ENCODE peak calls at places on chromosomes 1 and 21, in four cellular contexts. One of them, this sample, is unnamed.

GRCh38 chr1:48061162-48062136 is 64.3 kb upstream of the TRABD2B start:
- DNase-seq in astrocyte of the cerebellum: peak; percentile 13
- DNase-seq in stimulated activated CD4-positive, alpha-beta T cell treated with anti-CD3 and anti-CD28 coated beads, Interleukin-12 subunit alpha, Interleukin-12 subunit beta, amount 100 ng/mL, for 4 hours: no peak
- DNase-seq in NCI-H1092: no peak
- DNase-seq in this sample: peak; percentile 65

GRCh38 chr1:230176871-230177411 is 109.9 kb downstream of the GALNT2 start:
- DNase-seq in astrocyte of the cerebellum: no peak
- DNase-seq in NCI-H1092: peak; percentile 89
- DNase-seq in stimulated activated CD4-positive, alpha-beta T cell treated with anti-CD3 and anti-CD28 coated beads, Interleukin-12 subunit alpha, Interleukin-12 subunit beta, amount 100 ng/mL, for 4 hours: no peak
- DNase-seq in this sample: peak; percentile 79

GRCh38 chr1:210373878-210374599 is 45.3 kb downstream of the HHAT start:
- DNase-seq in NCI-H1092: no peak
- DNase-seq in astrocyte of the cerebellum: peak; percentile 90
- DNase-seq in stimulated activated CD4-positive, alpha-beta T cell treated with anti-CD3 and anti-CD28 coated beads, Interleukin-12 subunit alpha, Interleukin-12 subunit beta, amount 100 ng/mL, for 4 hours: peak; percentile 53
- DNase-seq in this sample: no peak

GRCh38 chr1:16054598-16055540 is 11.3 kb downstream of the CLCNKB start:
- DNase-seq in NCI-H1092: no peak
- DNase-seq in stimulated activated CD4-positive, alpha-beta T cell treated with anti-CD3 and anti-CD28 coated beads, Interleukin-12 subunit alpha, Interleukin-12 subunit beta, amount 100 ng/mL, for 4 hours: no peak
- DNase-seq in astrocyte of the cerebellum: no peak
- DNase-seq in this sample: no peak

GRCh38 chr1:25579947-25580309 is 36.5 kb downstream of the LDLRAP1 start:
- DNase-seq in astrocyte of the cerebellum: no peak
- DNase-seq in stimulated activated CD4-positive, alpha-beta T cell treated with anti-CD3 and anti-CD28 coated beads, Interleukin-12 subunit alpha, Interleukin-12 subunit beta, amount 100 ng/mL, for 4 hours: no peak
- DNase-seq in NCI-H1092: no peak
- DNase-seq in this sample: peak; percentile 37

GRCh38 chr21:42220138-42220701 is 1.3 kb downstream of the ABCG1 start:
- DNase-seq in astrocyte of the cerebellum: peak; percentile 42
- DNase-seq in stimulated activated CD4-positive, alpha-beta T cell treated with anti-CD3 and anti-CD28 coated beads, Interleukin-12 subunit alpha, Interleukin-12 subunit beta, amount 100 ng/mL, for 4 hours: peak; percentile 30
- DNase-seq in NCI-H1092: peak; percentile 85
- DNase-seq in this sample: peak; percentile 92

GRCh38 chr1:36882536-36883285 is 151.6 kb downstream of the GRIK3 start:
- DNase-seq in stimulated activated CD4-positive, alpha-beta T cell treated with anti-CD3 and anti-CD28 coated beads, Interleukin-12 subunit alpha, Interleukin-12 subunit beta, amount 100 ng/mL, for 4 hours: no peak
- DNase-seq in NCI-H1092: no peak
- DNase-seq in astrocyte of the cerebellum: no peak
- DNase-seq in this sample: no peak

GRCh38 chr1:117147856-117148588 is 26.5 kb upstream of the TRIM45 start:
- DNase-seq in stimulated activated CD4-positive, alpha-beta T cell treated with anti-CD3 and anti-CD28 coated beads, Interleukin-12 subunit alpha, Interleukin-12 subunit beta, amount 100 ng/mL, for 4 hours: no peak
- DNase-seq in astrocyte of the cerebellum: peak; percentile 63
- DNase-seq in NCI-H1092: no peak
- DNase-seq in this sample: no peak

GRCh38 chr1:244381887-244382565 is 69.7 kb downstream of the ADSS2 start:
- DNase-seq in stimulated activated CD4-positive, alpha-beta T cell treated with anti-CD3 and anti-CD28 coated beads, Interleukin-12 subunit alpha, Interleukin-12 subunit beta, amount 100 ng/mL, for 4 hours: no peak
- DNase-seq in NCI-H1092: no peak
- DNase-seq in astrocyte of the cerebellum: peak; percentile 28
- DNase-seq in this sample: no peak

GRCh38 chr1:43321331-43321891 is 16.2 kb upstream of the MPL start:
- DNase-seq in astrocyte of the cerebellum: no peak
- DNase-seq in stimulated activated CD4-positive, alpha-beta T cell treated with anti-CD3 and anti-CD28 coated beads, Interleukin-12 subunit alpha, Interleukin-12 subunit beta, amount 100 ng/mL, for 4 hours: no peak
- DNase-seq in NCI-H1092: no peak
- DNase-seq in this sample: no peak

GRCh38 chr21:45326834-45327457 is 39.3 kb upstream of the POFUT2 start:
- DNase-seq in astrocyte of the cerebellum: no peak
- DNase-seq in stimulated activated CD4-positive, alpha-beta T cell treated with anti-CD3 and anti-CD28 coated beads, Interleukin-12 subunit alpha, Interleukin-12 subunit beta, amount 100 ng/mL, for 4 hours: no peak
- DNase-seq in NCI-H1092: no peak
- DNase-seq in this sample: no peak

GRCh38 chr1:197170538-197170937 is 24.1 kb upstream of the ASPM start:
- DNase-seq in stimulated activated CD4-positive, alpha-beta T cell treated with anti-CD3 and anti-CD28 coated beads, Interleukin-12 subunit alpha, Interleukin-12 subunit beta, amount 100 ng/mL, for 4 hours: no peak
- DNase-seq in astrocyte of the cerebellum: no peak
- DNase-seq in NCI-H1092: no peak
- DNase-seq in this sample: no peak

GRCh38 chr1:115507916-115508315 is 133.9 kb upstream of the VANGL1 start:
- DNase-seq in NCI-H1092: no peak
- DNase-seq in stimulated activated CD4-positive, alpha-beta T cell treated with anti-CD3 and anti-CD28 coated beads, Interleukin-12 subunit alpha, Interleukin-12 subunit beta, amount 100 ng/mL, for 4 hours: no peak
- DNase-seq in astrocyte of the cerebellum: no peak
- DNase-seq in this sample: no peak

GRCh38 chr1:41664861-41665640 is 180.6 kb upstream of the EDN2 start:
- DNase-seq in NCI-H1092: no peak
- DNase-seq in astrocyte of the cerebellum: peak; percentile 59
- DNase-seq in stimulated activated CD4-positive, alpha-beta T cell treated with anti-CD3 and anti-CD28 coated beads, Interleukin-12 subunit alpha, Interleukin-12 subunit beta, amount 100 ng/mL, for 4 hours: no peak
- DNase-seq in this sample: no peak

GRCh38 chr1:150309758-150310495 is 11.4 kb upstream of the PRPF3 start:
- DNase-seq in NCI-H1092: peak; percentile 58
- DNase-seq in stimulated activated CD4-positive, alpha-beta T cell treated with anti-CD3 and anti-CD28 coated beads, Interleukin-12 subunit alpha, Interleukin-12 subunit beta, amount 100 ng/mL, for 4 hours: no peak
- DNase-seq in astrocyte of the cerebellum: no peak
- DNase-seq in this sample: no peak

GRCh38 chr1:52904590-52905375 is 16.8 kb downstream of the ECHDC2 start:
- DNase-seq in astrocyte of the cerebellum: no peak
- DNase-seq in NCI-H1092: no peak
- DNase-seq in stimulated activated CD4-positive, alpha-beta T cell treated with anti-CD3 and anti-CD28 coated beads, Interleukin-12 subunit alpha, Interleukin-12 subunit beta, amount 100 ng/mL, for 4 hours: peak; percentile 19
- DNase-seq in this sample: peak; percentile 37

GRCh38 chr1:16209847-16210407 is 2.5 kb downstream of the ARHGEF19 start:
- DNase-seq in NCI-H1092: no peak
- DNase-seq in astrocyte of the cerebellum: no peak
- DNase-seq in stimulated activated CD4-positive, alpha-beta T cell treated with anti-CD3 and anti-CD28 coated beads, Interleukin-12 subunit alpha, Interleukin-12 subunit beta, amount 100 ng/mL, for 4 hours: no peak
- DNase-seq in this sample: no peak

GRCh38 chr1:246280551-246280950 is 226.5 kb downstream of the SMYD3 start:
- DNase-seq in NCI-H1092: no peak
- DNase-seq in astrocyte of the cerebellum: peak; percentile 35
- DNase-seq in stimulated activated CD4-positive, alpha-beta T cell treated with anti-CD3 and anti-CD28 coated beads, Interleukin-12 subunit alpha, Interleukin-12 subunit beta, amount 100 ng/mL, for 4 hours: no peak
- DNase-seq in this sample: peak; percentile 44

GRCh38 chr1:167342846-167343245 is 122.2 kb downstream of the POU2F1 start:
- DNase-seq in astrocyte of the cerebellum: no peak
- DNase-seq in stimulated activated CD4-positive, alpha-beta T cell treated with anti-CD3 and anti-CD28 coated beads, Interleukin-12 subunit alpha, Interleukin-12 subunit beta, amount 100 ng/mL, for 4 hours: no peak
- DNase-seq in NCI-H1092: no peak
- DNase-seq in this sample: no peak

GRCh38 chr1:182968151-182968741 is 15.3 kb upstream of the SHCBP1L start:
- DNase-seq in stimulated activated CD4-positive, alpha-beta T cell treated with anti-CD3 and anti-CD28 coated beads, Interleukin-12 subunit alpha, Interleukin-12 subunit beta, amount 100 ng/mL, for 4 hours: no peak
- DNase-seq in NCI-H1092: no peak
- DNase-seq in astrocyte of the cerebellum: no peak
- DNase-seq in this sample: no peak

GRCh38 chr1:161238039-161238473 is at the start of gene NR1I3:
- DNase-seq in NCI-H1092: no peak
- DNase-seq in stimulated activated CD4-positive, alpha-beta T cell treated with anti-CD3 and anti-CD28 coated beads, Interleukin-12 subunit alpha, Interleukin-12 subunit beta, amount 100 ng/mL, for 4 hours: no peak
- DNase-seq in astrocyte of the cerebellum: no peak
- DNase-seq in this sample: no peak

GRCh38 chr21:36948686-36949085 is 17.8 kb downstream of the HLCS start:
- DNase-seq in astrocyte of the cerebellum: no peak
- DNase-seq in stimulated activated CD4-positive, alpha-beta T cell treated with anti-CD3 and anti-CD28 coated beads, Interleukin-12 subunit alpha, Interleukin-12 subunit beta, amount 100 ng/mL, for 4 hours: no peak
- DNase-seq in NCI-H1092: no peak
- DNase-seq in this sample: no peak

GRCh38 chr1:160162936-160163335 is 11.5 kb downstream of the ATP1A4 start:
- DNase-seq in stimulated activated CD4-positive, alpha-beta T cell treated with anti-CD3 and anti-CD28 coated beads, Interleukin-12 subunit alpha, Interleukin-12 subunit beta, amount 100 ng/mL, for 4 hours: no peak
- DNase-seq in astrocyte of the cerebellum: no peak
- DNase-seq in NCI-H1092: no peak
- DNase-seq in this sample: no peak

GRCh38 chr1:26579662-26580061 is 50.1 kb downstream of the RPS6KA1 start:
- DNase-seq in stimulated activated CD4-positive, alpha-beta T cell treated with anti-CD3 and anti-CD28 coated beads, Interleukin-12 subunit alpha, Interleukin-12 subunit beta, amount 100 ng/mL, for 4 hours: no peak
- DNase-seq in NCI-H1092: no peak
- DNase-seq in astrocyte of the cerebellum: no peak
- DNase-seq in this sample: no peak

GRCh38 chr1:197486948-197487347 is 218.9 kb downstream of the CRB1 start:
- DNase-seq in stimulated activated CD4-positive, alpha-beta T cell treated with anti-CD3 and anti-CD28 coated beads, Interleukin-12 subunit alpha, Interleukin-12 subunit beta, amount 100 ng/mL, for 4 hours: no peak
- DNase-seq in astrocyte of the cerebellum: no peak
- DNase-seq in NCI-H1092: no peak
- DNase-seq in this sample: no peak

GRCh38 chr1:243390315-243390875 is 134.6 kb downstream of the SDCCAG8 start:
- DNase-seq in NCI-H1092: no peak
- DNase-seq in stimulated activated CD4-positive, alpha-beta T cell treated with anti-CD3 and anti-CD28 coated beads, Interleukin-12 subunit alpha, Interleukin-12 subunit beta, amount 100 ng/mL, for 4 hours: no peak
- DNase-seq in astrocyte of the cerebellum: no peak
- DNase-seq in this sample: no peak

GRCh38 chr1:113042336-113043143 is 30.5 kb upstream of the LRIG2 start:
- DNase-seq in astrocyte of the cerebellum: peak; percentile 81
- DNase-seq in NCI-H1092: peak; percentile 39
- DNase-seq in stimulated activated CD4-positive, alpha-beta T cell treated with anti-CD3 and anti-CD28 coated beads, Interleukin-12 subunit alpha, Interleukin-12 subunit beta, amount 100 ng/mL, for 4 hours: peak; percentile 6
- DNase-seq in this sample: peak; percentile 78

GRCh38 chr1:229296541-229296941 is 25.6 kb downstream of the RAB4A start:
- DNase-seq in astrocyte of the cerebellum: no peak
- DNase-seq in stimulated activated CD4-positive, alpha-beta T cell treated with anti-CD3 and anti-CD28 coated beads, Interleukin-12 subunit alpha, Interleukin-12 subunit beta, amount 100 ng/mL, for 4 hours: no peak
- DNase-seq in NCI-H1092: no peak
- DNase-seq in this sample: no peak

GRCh38 chr1:233356705-233356987 is 29.1 kb downstream of the MAP3K21 start:
- DNase-seq in stimulated activated CD4-positive, alpha-beta T cell treated with anti-CD3 and anti-CD28 coated beads, Interleukin-12 subunit alpha, Interleukin-12 subunit beta, amount 100 ng/mL, for 4 hours: no peak
- DNase-seq in astrocyte of the cerebellum: no peak
- DNase-seq in NCI-H1092: no peak
- DNase-seq in this sample: no peak

GRCh38 chr1:42816600-42817439 is at the start of the genes ERMAP and SVBP:
- DNase-seq in astrocyte of the cerebellum: peak; percentile 45
- DNase-seq in stimulated activated CD4-positive, alpha-beta T cell treated with anti-CD3 and anti-CD28 coated beads, Interleukin-12 subunit alpha, Interleukin-12 subunit beta, amount 100 ng/mL, for 4 hours: peak; percentile 98
- DNase-seq in NCI-H1092: peak; percentile 94
- DNase-seq in this sample: peak; percentile 97

GRCh38 chr1:156146006-156146748 is 7.2 kb upstream of the SEMA4A start:
- DNase-seq in NCI-H1092: peak; percentile 70
- DNase-seq in astrocyte of the cerebellum: peak; percentile 95
- DNase-seq in stimulated activated CD4-positive, alpha-beta T cell treated with anti-CD3 and anti-CD28 coated beads, Interleukin-12 subunit alpha, Interleukin-12 subunit beta, amount 100 ng/mL, for 4 hours: peak; percentile 32
- DNase-seq in this sample: peak; percentile 70

GRCh38 chr1:244353572-244354091 is 98.1 kb downstream of the ADSS2 start:
- DNase-seq in NCI-H1092: no peak
- DNase-seq in stimulated activated CD4-positive, alpha-beta T cell treated with anti-CD3 and anti-CD28 coated beads, Interleukin-12 subunit alpha, Interleukin-12 subunit beta, amount 100 ng/mL, for 4 hours: no peak
- DNase-seq in astrocyte of the cerebellum: peak; percentile 38
- DNase-seq in this sample: no peak

GRCh38 chr1:32939655-32940371 is 24.8 kb downstream of the RNF19B start:
- DNase-seq in astrocyte of the cerebellum: no peak
- DNase-seq in NCI-H1092: no peak
- DNase-seq in stimulated activated CD4-positive, alpha-beta T cell treated with anti-CD3 and anti-CD28 coated beads, Interleukin-12 subunit alpha, Interleukin-12 subunit beta, amount 100 ng/mL, for 4 hours: no peak
- DNase-seq in this sample: no peak

This sample was measured in retina.